ENCODE peak calls at places on chromosomes 13 and 19, in four cellular contexts. M is Karpas-422, F is A549, L is IMR-90. Y is an unnamed sample.

GRCh38 chr19:45670670-45671453 is 2.8 kb downstream of the GIPR start:
- DNase-seq in M (peak; percentile 84), L (peak; percentile 72), F (peak; percentile 97), Y (peak; percentile 82)

GRCh38 chr19:45681391-45682015 is 10.2 kb downstream of the SNRPD2 start:
- DNase-seq in M (peak; percentile 93), L (peak; percentile 69), F (peak; percentile 92), Y (peak; percentile 32)

GRCh38 chr19:50333737-50334617 is 4.8 kb upstream of the KCNC3 start:
- DNase-seq in L (no peak), F (peak; percentile 90), M (peak; percentile 69), Y (peak; percentile 11)

GRCh38 chr19:40594657-40595077 is 6.5 kb upstream of the LTBP4 start:
- DNase-seq in F (peak; percentile 73), L (peak; percentile 70), M (no peak), Y (no peak)

GRCh38 chr13:80341771-80342271 is 895 bp upstream of the SPRY2 start:
- DNase-seq in F (peak; percentile 54), M (no peak), L (peak; percentile 43), Y (no peak)

GRCh38 chr19:33468361-33469170 is 53.0 kb downstream of the PEPD start:
- DNase-seq in M (no peak), F (no peak), L (peak; percentile 56), Y (no peak)

GRCh38 chr13:96089749-96090239 is at the start of gene HS6ST3:
- DNase-seq in F (peak; percentile 16), L (no peak), M (peak; percentile 43), Y (no peak)

GRCh38 chr19:11457831-11458230 is 22.4 kb downstream of the PRKCSH start:
- DNase-seq in L (no peak), M (no peak), F (no peak), Y (no peak)

GRCh38 chr19:31118926-31119325 is 230.3 kb downstream of the TSHZ3 start:
- DNase-seq in L (no peak), M (no peak), F (no peak), Y (no peak)

GRCh38 chr19:33622809-33623511 is 1.2 kb downstream of the CHST8 start:
- DNase-seq in M (no peak), L (no peak), F (no peak), Y (no peak)

GRCh38 chr13:109682534-109683244 is 103.7 kb downstream of the IRS2 start:
- DNase-seq in F (no peak), L (no peak), M (no peak), Y (no peak)

GRCh38 chr13:95915102-95915501 is 138.1 kb downstream of the UGGT2 start:
- DNase-seq in F (no peak), L (no peak), M (no peak), Y (no peak)

DNA sequence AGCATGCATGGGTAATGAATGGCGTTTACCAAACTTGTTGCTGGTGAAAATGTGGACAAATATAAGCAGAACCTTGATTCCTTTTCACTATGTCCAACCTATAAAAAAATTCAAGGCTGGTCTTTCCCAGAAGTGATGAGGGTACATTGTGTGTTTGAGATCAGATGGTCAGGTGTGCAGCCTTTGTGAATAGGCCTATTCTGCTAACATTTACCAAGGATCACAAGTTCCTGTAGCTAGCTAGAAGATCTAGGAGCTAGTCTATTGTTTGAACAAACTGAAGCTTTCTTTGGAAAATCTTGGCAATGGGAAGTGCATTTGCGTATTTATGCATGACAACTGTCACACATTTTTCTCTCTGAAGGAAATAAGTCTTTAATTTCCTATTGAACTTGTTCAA is 489.6 kb downstream of the KLF5 start:
- DNase-seq in L (no peak), F (no peak), M (no peak), Y (no peak)
- H3K4me1 ChIP-seq in L (no peaks in the 10 kb centered on the region), F (no peaks in the 10 kb centered on the region), M (no peaks in the 10 kb centered on the region), Y (peaks cover 14% of the 10 kb centered on the region)

DNA sequence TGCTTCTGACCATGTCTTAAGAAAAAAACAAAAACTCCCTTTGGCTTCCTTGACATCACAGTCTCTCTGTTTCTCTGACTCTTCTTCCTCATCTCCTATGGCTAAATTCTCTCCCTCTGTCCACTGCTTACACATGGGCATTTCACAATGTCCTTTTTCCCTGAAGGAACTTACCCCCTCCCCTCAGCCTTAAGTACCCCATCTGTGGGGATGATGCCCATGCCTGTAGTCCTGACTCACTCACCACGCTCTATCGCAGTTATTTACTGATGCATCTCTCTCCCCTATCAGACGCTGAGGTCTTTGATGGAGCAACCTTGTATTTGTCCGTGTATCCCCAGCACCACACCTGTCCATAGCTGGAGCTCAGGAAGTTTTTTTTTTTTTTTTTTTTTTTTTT is 32.4 kb downstream of the ACTN4 start:
- DNase-seq in M (no peak), L (peak; percentile 63), F (peak; percentile 88), Y (peak; percentile 75)
- H3K4me1 ChIP-seq in M (peaks cover 14% of the 10 kb centered on the region), L (peaks cover 61% of the 10 kb centered on the region), F (peaks cover 90% of the 10 kb centered on the region), Y (peaks cover 33% of the 10 kb centered on the region)

GRCh38 chr13:25796474-25796873 is 255.3 kb downstream of the SHISA2 start:
- DNase-seq in M (no peak), F (no peak), L (no peak), Y (peak; percentile 25)
- H3K4me1 ChIP-seq in M (no peaks in the 10 kb centered on the region), F (no peaks in the 10 kb centered on the region), L (no peaks in the 10 kb centered on the region), Y (no peaks in the 10 kb centered on the region)

DNA sequence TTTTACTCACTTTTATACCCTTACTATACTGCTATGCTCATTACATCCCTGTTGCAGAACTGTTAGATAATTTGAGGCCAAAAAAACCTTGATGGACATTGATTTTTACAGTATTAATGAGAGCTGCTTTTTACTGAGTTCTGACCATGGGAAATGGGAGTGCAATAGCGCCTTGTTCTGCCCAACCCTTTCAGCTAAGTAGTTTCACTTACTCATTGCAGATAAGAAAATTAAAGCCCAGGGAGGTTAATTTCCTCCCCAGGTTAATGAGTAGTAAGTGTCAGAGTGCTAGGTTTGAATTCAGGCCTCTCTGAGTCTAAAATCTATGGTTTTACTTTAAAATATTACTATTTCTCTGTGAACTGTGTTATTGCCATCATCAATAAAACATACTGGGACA is 93.6 kb upstream of the RAP2A start:
- DNase-seq in F (no peak), M (no peak), L (no peak), Y (no peak)
- H3K4me1 ChIP-seq in F (peaks cover 42% of the 10 kb centered on the region), M (no peaks in the 10 kb centered on the region), L (peaks cover 14% of the 10 kb centered on the region), Y (peaks cover 5% of the 10 kb centered on the region)

DNA sequence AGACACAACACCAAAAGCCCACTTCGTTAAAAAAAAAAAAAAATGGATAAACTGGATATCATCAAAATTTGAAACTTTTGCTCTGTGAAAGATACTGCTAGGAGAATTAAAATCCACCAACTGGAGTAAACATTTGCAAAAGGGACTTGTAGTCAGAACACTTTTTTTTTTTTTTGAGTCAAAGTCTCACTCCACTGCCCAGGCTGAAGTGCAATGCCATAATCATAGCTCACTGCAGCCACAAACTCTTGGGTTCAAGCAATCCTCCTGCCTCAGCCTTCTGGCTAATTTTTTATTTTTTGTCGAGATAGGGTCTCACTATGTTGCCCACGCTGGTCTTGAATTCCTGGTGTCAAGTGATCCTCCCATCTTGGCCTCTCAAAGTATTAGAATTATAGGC is 9.7 kb downstream of the ELAVL1 start:
- DNase-seq in L (no peak), F (no peak), M (no peak), Y (no peak)
- H3K4me1 ChIP-seq in L (peaks cover 3% of the 10 kb centered on the region), F (peaks cover 5% of the 10 kb centered on the region), M (peaks cover 36% of the 10 kb centered on the region), Y (peaks cover 13% of the 10 kb centered on the region)

DNA sequence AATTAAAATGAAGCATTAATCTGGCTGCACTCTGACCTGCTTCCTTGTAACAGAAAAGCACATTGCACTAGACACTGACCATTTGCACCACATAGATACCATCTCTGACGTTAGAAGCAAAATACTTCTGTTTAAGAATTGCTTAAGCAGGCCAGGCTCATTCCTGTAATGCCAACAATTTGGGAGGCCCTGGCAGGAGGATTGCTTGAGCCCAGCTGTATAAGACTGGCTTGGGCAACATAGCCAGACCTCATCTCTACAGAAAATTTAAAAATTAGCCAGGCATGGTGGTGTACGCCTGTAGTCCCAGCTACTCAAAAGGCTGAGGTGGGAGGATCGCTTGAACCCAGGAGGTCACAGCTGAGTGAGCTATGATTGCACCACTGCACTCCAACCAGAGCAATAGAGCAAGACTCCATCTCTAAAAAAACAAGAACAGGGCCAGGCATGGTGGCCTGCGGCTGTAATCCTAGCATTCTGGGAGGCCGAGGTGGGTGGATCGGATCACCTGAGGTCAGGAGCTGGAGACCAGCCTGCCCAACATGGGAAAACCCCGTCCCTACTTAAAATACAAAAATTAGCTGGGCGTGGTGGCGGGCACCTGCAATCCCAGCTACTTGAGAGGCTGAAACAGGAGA is 7.0 kb upstream of the TLE6 start:
- DNase-seq in F (peak; percentile 32), L (no peak), M (no peak), Y (no peak)
- H3K4me1 ChIP-seq in F (no peaks in the 10 kb centered on the region), L (peaks cover 4% of the 10 kb centered on the region), M (no peaks in the 10 kb centered on the region), Y (no peaks in the 10 kb centered on the region)

GRCh38 chr13:43360196-43360595 is 336.8 kb downstream of the DNAJC15 start:
- DNase-seq in M (no peak), L (no peak), F (no peak), Y (no peak)
- H3K4me1 ChIP-seq in M (no peaks in the 10 kb centered on the region), L (peaks cover 8% of the 10 kb centered on the region), F (no peaks in the 10 kb centered on the region), Y (no peaks in the 10 kb centered on the region)

GRCh38 chr19:38879400-38879751 is 1.3 kb upstream of the RINL start:
- DNase-seq in M (no peak), L (no peak), F (no peak), Y (no peak)

GRCh38 chr19:38880076-38880881 is 2.2 kb upstream of the RINL start:
- DNase-seq in F (no peak), M (no peak), L (no peak), Y (no peak)

GRCh38 chr19:38875656-38876345 is 2.3 kb downstream of the RINL start:
- DNase-seq in L (no peak), M (no peak), F (no peak), Y (no peak)

GRCh38 chr19:38878575-38879399 is 712 bp upstream of the RINL start:
- DNase-seq in M (no peak), F (no peak), L (no peak), Y (no peak)

GRCh38 chr19:38877781-38878574 is at the start of gene RINL:
- DNase-seq in M (peak; percentile 89), L (no peak), F (no peak), Y (no peak)
- H3K4me1 ChIP-seq in M (peaks cover 24% of the 10 kb centered on the region), L (no peaks in the 10 kb centered on the region), F (peaks cover 4% of the 10 kb centered on the region), Y (peaks cover 9% of the 10 kb centered on the region)

GRCh38 chr13:18965347-18965855 is 216.2 kb downstream of the TUBA3C start:
- DNase-seq in F (no peak), L (no peak), M (no peak), Y (no peak)
- H3K4me1 ChIP-seq in F (no peaks in the 10 kb centered on the region), L (no peaks in the 10 kb centered on the region), M (no peaks in the 10 kb centered on the region), Y (no peaks in the 10 kb centered on the region)